ENCODE peak calls at places on chromosomes 12 and 14, in six cellular contexts. E is transverse colon, D is stomach, X is Peyer's patch, J is aorta, G is upper lobe of left lung. Q is an unnamed sample.

GRCh38 chr12:13339538-13339937 is 143.0 kb downstream of the EMP1 start:
- DNase-seq in X (no peak), E (no peak), J (no peak), D (no peak), G (no peak), Q (no peak)

GRCh38 chr14:92846162-92846897 is 52.2 kb downstream of the GOLGA5 start:
- DNase-seq in X (no peak), J (no peak), G (peak; percentile 39), E (no peak), D (no peak), Q (no peak)

GRCh38 chr14:29521526-29522137 is 406.0 kb downstream of the PRKD1 start:
- DNase-seq in X (no peak), G (no peak), E (no peak), J (no peak), D (no peak), Q (no peak)

GRCh38 chr12:4379410-4379809 is at the start of gene FGF23:
- DNase-seq in J (no peak), E (no peak), G (no peak), X (no peak), D (no peak), Q (no peak)

GRCh38 chr14:23034498-23035302 is at the start of gene PSMB5:
- DNase-seq in D (peak; percentile 91), G (peak; percentile 93), J (peak; percentile 93), E (peak; percentile 91), X (peak; percentile 96), Q (peak; percentile 89)

GRCh38 chr12:131353826-131354225 is 357.1 kb upstream of the SFSWAP start:
- DNase-seq in E (no peak), D (no peak), X (no peak), J (no peak), G (no peak), Q (no peak)

GRCh38 chr12:2118061-2118460 is 65.3 kb downstream of the CACNA1C start:
- DNase-seq in E (no peak), X (no peak), J (peak; percentile 15), D (no peak), G (no peak), Q (no peak)

GRCh38 chr14:31263485-31264133 is 56.0 kb upstream of the HECTD1 start:
- DNase-seq in D (peak; percentile 54), X (peak; percentile 75), J (peak; percentile 76), G (peak; percentile 75), E (peak; percentile 30), Q (no peak)

GRCh38 chr12:106051853-106052531 is 86.8 kb downstream of the NUAK1 start:
- DNase-seq in X (no peak), D (no peak), G (no peak), J (no peak), E (no peak), Q (no peak)

GRCh38 chr12:131622422-131622955 is 88.4 kb upstream of the SFSWAP start:
- DNase-seq in J (no peak), X (no peak), G (no peak), D (no peak), E (no peak), Q (no peak)

GRCh38 chr12:125688881-125689280 is 623.6 kb downstream of the AACS start:
- DNase-seq in J (no peak), X (no peak), E (no peak), D (no peak), G (no peak), Q (no peak)

GRCh38 chr12:47967461-47968430 is 4.3 kb downstream of the TMEM106C start:
- DNase-seq in E (no peak), J (no peak), D (no peak), G (no peak), X (no peak), Q (no peak)

GRCh38 chr12:3200032-3200617 is 122.9 kb downstream of the TSPAN9 start:
- DNase-seq in G (no peak), X (no peak), E (peak; percentile 16), J (peak; percentile 70), D (peak; percentile 53), Q (peak; percentile 63)

GRCh38 chr14:68651652-68652432 is 141.0 kb downstream of the ZFP36L1 start:
- DNase-seq in X (no peak), J (no peak), E (no peak), G (no peak), D (no peak), Q (no peak)

GRCh38 chr12:113098428-113099028 is 37.0 kb downstream of the RASAL1 start:
- DNase-seq in J (peak; percentile 82), X (peak; percentile 89), D (peak; percentile 90), E (peak; percentile 82), G (peak; percentile 86), Q (peak; percentile 74)

GRCh38 chr12:93838180-93838579 is 161.0 kb downstream of the CRADD start:
- DNase-seq in J (no peak), E (peak; percentile 13), G (peak; percentile 41), X (peak; percentile 58), D (no peak), Q (no peak)

GRCh38 chr12:109553471-109553870 is 19.8 kb downstream of the MMAB start:
- DNase-seq in D (no peak), G (no peak), E (no peak), J (no peak), X (no peak), Q (no peak)

GRCh38 chr12:28781671-28782652 is 367.1 kb upstream of the FAR2 start:
- DNase-seq in X (no peak), E (no peak), J (no peak), D (no peak), G (no peak), Q (no peak)

GRCh38 chr12:114631242-114631641 is 52.7 kb downstream of the TBX3 start:
- DNase-seq in X (no peak), J (no peak), E (no peak), D (no peak), G (no peak), Q (no peak)

GRCh38 chr12:86663691-86664090 is 407.5 kb upstream of the MGAT4C start:
- DNase-seq in E (no peak), X (no peak), D (no peak), J (no peak), G (no peak), Q (no peak)

GRCh38 chr12:84756961-84757360 is 155.6 kb downstream of the SLC6A15 start:
- DNase-seq in E (no peak), J (no peak), X (no peak), G (no peak), D (no peak), Q (no peak)

GRCh38 chr12:84637926-84638325 is 274.7 kb downstream of the SLC6A15 start:
- DNase-seq in D (no peak), X (no peak), J (no peak), G (no peak), E (no peak), Q (no peak)

GRCh38 chr12:60265741-60266140 is 669.9 kb downstream of the SLC16A7 start:
- DNase-seq in J (no peak), G (no peak), D (no peak), X (no peak), E (no peak), Q (no peak)

GRCh38 chr12:119036878-119037493 is 55.6 kb downstream of the SRRM4 start:
- DNase-seq in E (peak; percentile 8), G (no peak), X (no peak), J (no peak), D (peak; percentile 31), Q (no peak)

GRCh38 chr14:19906665-19907064 is 13.7 kb upstream of the OR4K5 start:
- DNase-seq in J (no peak), X (no peak), G (no peak), D (no peak), E (no peak), Q (no peak)

GRCh38 chr14:26113930-26114329 is 483.9 kb downstream of the NOVA1 start:
- DNase-seq in X (no peak), D (no peak), E (no peak), G (no peak), J (no peak), Q (no peak)

GRCh38 chr14:66381765-66382164 is 104.4 kb upstream of the CCDC196 start:
- DNase-seq in J (no peak), G (no peak), D (no peak), X (no peak), E (no peak), Q (no peak)

GRCh38 chr12:2692156-2692555 is 102.6 kb upstream of the FKBP4 start:
- DNase-seq in X (no peak), G (no peak), D (no peak), J (no peak), E (no peak), Q (no peak)

GRCh38 chr12:123153906-123154305 is 3.0 kb upstream of the PITPNM2 start:
- DNase-seq in G (no peak), D (no peak), E (no peak), X (no peak), J (no peak), Q (no peak)

GRCh38 chr14:100078997-100079561 is 13.9 kb downstream of the EVL start:
- DNase-seq in G (peak; percentile 50), E (peak; percentile 62), X (peak; percentile 88), J (no peak), D (peak; percentile 47), Q (no peak)

GRCh38 chr14:100076630-100077029 is 11.4 kb downstream of the EVL start:
- DNase-seq in G (peak; percentile 73), D (no peak), E (no peak), J (peak; percentile 58), X (no peak), Q (peak; percentile 35)

GRCh38 chr14:100079606-100080005 is 14.4 kb downstream of the EVL start:
- DNase-seq in X (no peak), J (no peak), G (no peak), D (no peak), E (no peak), Q (no peak)

GRCh38 chr14:100077441-100077840 is 12.2 kb downstream of the EVL start:
- DNase-seq in J (no peak), X (no peak), E (no peak), D (no peak), G (no peak), Q (no peak)

GRCh38 chr14:100078216-100078780 is 13.1 kb downstream of the EVL start:
- DNase-seq in G (no peak), E (no peak), D (no peak), J (no peak), X (no peak), Q (no peak)
- H3K4me1 ChIP-seq in G (peaks cover 67% of the 10 kb centered on the region), E (no peaks in the 10 kb centered on the region), D (peaks cover 30% of the 10 kb centered on the region), J (no peaks in the 10 kb centered on the region), X (peaks cover 28% of the 10 kb centered on the region), Q (peaks cover 40% of the 10 kb centered on the region)

GRCh38 chr14:93964820-93965286 is 11.5 kb downstream of the ASB2 start:
- DNase-seq in G (no peak), X (no peak), J (no peak), D (no peak), E (no peak), Q (no peak)
- H3K4me1 ChIP-seq in G (no peaks in the 10 kb centered on the region), X (peaks cover 33% of the 10 kb centered on the region), J (no peaks in the 10 kb centered on the region), D (peaks cover 11% of the 10 kb centered on the region), E (peaks cover 23% of the 10 kb centered on the region), Q (peaks cover 96% of the 10 kb centered on the region)

DNA sequence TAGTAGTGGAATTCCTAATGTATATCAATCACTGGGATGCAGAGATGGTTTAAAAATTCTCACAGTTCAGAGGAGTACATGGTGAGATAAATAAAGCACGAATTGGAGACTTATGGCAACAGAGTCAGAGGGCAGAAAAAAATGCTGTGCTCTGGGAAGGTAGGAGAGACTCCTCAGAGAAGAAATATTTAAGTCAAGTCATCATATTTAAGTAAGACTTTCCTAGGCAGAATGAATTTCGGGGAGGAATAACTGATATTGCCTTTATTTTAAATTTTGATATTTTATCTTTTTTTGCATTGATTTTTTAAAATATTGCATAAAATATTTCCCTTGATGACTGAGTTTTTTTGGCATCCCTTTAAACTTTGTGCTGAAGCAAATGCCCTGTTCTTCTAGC is 67.4 kb downstream of the OTOGL start:
- DNase-seq in D (no peak), X (no peak), G (no peak), E (no peak), J (no peak), Q (no peak)
- H3K4me1 ChIP-seq in D (no peaks in the 10 kb centered on the region), X (no peaks in the 10 kb centered on the region), G (no peaks in the 10 kb centered on the region), E (no peaks in the 10 kb centered on the region), J (no peaks in the 10 kb centered on the region), Q (no peaks in the 10 kb centered on the region)

GRCh38 chr14:103023881-103024473 is 33.4 kb downstream of the CDC42BPB start:
- DNase-seq in G (no peak), X (peak; percentile 24), E (no peak), J (no peak), D (no peak), Q (peak; percentile 32)
- H3K4me1 ChIP-seq in G (peaks cover 18% of the 10 kb centered on the region), X (no peaks in the 10 kb centered on the region), E (peaks cover 17% of the 10 kb centered on the region), J (no peaks in the 10 kb centered on the region), D (peaks cover 29% of the 10 kb centered on the region), Q (peaks cover 67% of the 10 kb centered on the region)

Q was measured in left ventricle myocardium inferior.